ENCODE peak calls at places on chromosome 1, in four cellular contexts. One of them, this sample, is unnamed.
A peak's percentile ranks its signal among the peaks of the same experiment; 100 is the strongest.

GRCh38 chr1:30761312-30762151 is 4.0 kb upstream of the LAPTM5 start:
- DNase-seq in thoracic aorta: no peak
- DNase-seq in A549: no peak
- DNase-seq in BJ: no peak
- DNase-seq in this sample: no peak

GRCh38 chr1:28145728-28146127 is 30.8 kb downstream of the PTAFR start:
- DNase-seq in thoracic aorta: no peak
- DNase-seq in BJ: no peak
- DNase-seq in A549: no peak
- DNase-seq in this sample: no peak

GRCh38 chr1:62294211-62294610 is 25.0 kb downstream of the KANK4 start:
- DNase-seq in thoracic aorta: no peak
- DNase-seq in BJ: no peak
- DNase-seq in A549: peak; percentile 22
- DNase-seq in this sample: no peak

GRCh38 chr1:62425041-62425440 is 11.8 kb upstream of the USP1 start:
- DNase-seq in BJ: no peak
- DNase-seq in A549: no peak
- DNase-seq in thoracic aorta: no peak
- DNase-seq in this sample: no peak

GRCh38 chr1:169105434-169106094 is 926 bp upstream of the ATP1B1 start:
- DNase-seq in BJ: no peak
- DNase-seq in A549: peak; percentile 85
- DNase-seq in thoracic aorta: no peak
- DNase-seq in this sample: no peak

GRCh38 chr1:25952851-25953401 is 44.9 kb downstream of the PAFAH2 start:
- DNase-seq in BJ: no peak
- DNase-seq in thoracic aorta: no peak
- DNase-seq in A549: no peak
- DNase-seq in this sample: no peak

GRCh38 chr1:172680733-172681275 is 21.9 kb downstream of the FASLG start:
- DNase-seq in thoracic aorta: no peak
- DNase-seq in A549: no peak
- DNase-seq in BJ: no peak
- DNase-seq in this sample: no peak

GRCh38 chr1:180270767-180271639 is 40.9 kb downstream of the LHX4 start:
- DNase-seq in thoracic aorta: no peak
- DNase-seq in A549: no peak
- DNase-seq in BJ: no peak
- DNase-seq in this sample: no peak

GRCh38 chr1:12634696-12635202 is 9.1 kb upstream of the AADACL4 start:
- DNase-seq in thoracic aorta: no peak
- DNase-seq in BJ: no peak
- DNase-seq in A549: no peak
- DNase-seq in this sample: no peak

GRCh38 chr1:180157576-180158057 is 2.9 kb downstream of the QSOX1 start:
- DNase-seq in BJ: no peak
- DNase-seq in thoracic aorta: no peak
- DNase-seq in A549: no peak
- DNase-seq in this sample: no peak

GRCh38 chr1:38611661-38612211 is 247.8 kb downstream of the RRAGC start:
- DNase-seq in thoracic aorta: no peak
- DNase-seq in A549: no peak
- DNase-seq in BJ: no peak
- DNase-seq in this sample: no peak

GRCh38 chr1:180228648-180229482 is 1.2 kb upstream of the LHX4 start:
- DNase-seq in A549: peak; percentile 37
- DNase-seq in thoracic aorta: no peak
- DNase-seq in BJ: no peak
- DNase-seq in this sample: no peak

GRCh38 chr1:63772201-63772600 is 1.6 kb upstream of the ROR1 start:
- DNase-seq in A549: no peak
- DNase-seq in thoracic aorta: no peak
- DNase-seq in BJ: no peak
- DNase-seq in this sample: no peak

GRCh38 chr1:159250817-159251216 is 46.1 kb downstream of the ACKR1 start:
- DNase-seq in A549: peak; percentile 9
- DNase-seq in thoracic aorta: no peak
- DNase-seq in BJ: no peak
- DNase-seq in this sample: no peak

GRCh38 chr1:172885411-172885810 is 165.3 kb downstream of the TNFSF18 start:
- DNase-seq in thoracic aorta: no peak
- DNase-seq in BJ: no peak
- DNase-seq in A549: no peak
- DNase-seq in this sample: no peak

GRCh38 chr1:226666714-226667113 is 72.4 kb downstream of the ITPKB start:
- DNase-seq in thoracic aorta: no peak
- DNase-seq in BJ: no peak
- DNase-seq in A549: no peak
- DNase-seq in this sample: no peak

GRCh38 chr1:115655307-115655664 is 13.5 kb downstream of the VANGL1 start:
- DNase-seq in BJ: no peak
- DNase-seq in thoracic aorta: no peak
- DNase-seq in A549: no peak
- DNase-seq in this sample: no peak

GRCh38 chr1:59595774-59596173 is 219.0 kb upstream of the HOOK1 start:
- DNase-seq in BJ: peak; percentile 73
- DNase-seq in A549: no peak
- DNase-seq in thoracic aorta: no peak
- DNase-seq in this sample: peak; percentile 52

GRCh38 chr1:176692988-176693696 is 230.2 kb downstream of the PAPPA2 start:
- DNase-seq in A549: no peak
- DNase-seq in thoracic aorta: no peak
- DNase-seq in BJ: no peak
- DNase-seq in this sample: no peak

GRCh38 chr1:10690484-10690883 is 106.0 kb downstream of the CASZ1 start:
- DNase-seq in A549: no peak
- DNase-seq in thoracic aorta: no peak
- DNase-seq in BJ: no peak
- DNase-seq in this sample: no peak

GRCh38 chr1:4585216-4585615 is 69.2 kb upstream of the AJAP1 start:
- DNase-seq in thoracic aorta: no peak
- DNase-seq in BJ: no peak
- DNase-seq in A549: peak; percentile 4
- DNase-seq in this sample: no peak

GRCh38 chr1:17545354-17545753 is 5.9 kb downstream of the ARHGEF10L start:
- DNase-seq in thoracic aorta: no peak
- DNase-seq in A549: peak; percentile 47
- DNase-seq in BJ: peak; percentile 31
- DNase-seq in this sample: no peak

GRCh38 chr1:29698033-29698432 is 461.7 kb downstream of the PTPRU start:
- DNase-seq in thoracic aorta: no peak
- DNase-seq in A549: peak; percentile 36
- DNase-seq in BJ: no peak
- DNase-seq in this sample: peak; percentile 49

GRCh38 chr1:119372493-119373086 is 4.0 kb downstream of the HAO2 start:
- DNase-seq in A549: peak; percentile 51
- DNase-seq in BJ: no peak
- DNase-seq in thoracic aorta: no peak
- DNase-seq in this sample: no peak

GRCh38 chr1:6580588-6581270 is 935 bp downstream of the ZBTB48 start:
- DNase-seq in BJ: no peak
- DNase-seq in thoracic aorta: no peak
- DNase-seq in A549: no peak
- DNase-seq in this sample: no peak

GRCh38 chr1:8202182-8202905 is 115.6 kb upstream of the SLC45A1 start:
- DNase-seq in BJ: peak; percentile 45
- DNase-seq in A549: peak; percentile 90
- DNase-seq in thoracic aorta: peak; percentile 59
- DNase-seq in this sample: no peak

GRCh38 chr1:225603538-225604354 is 49.2 kb downstream of the ENAH start:
- DNase-seq in A549: peak; percentile 37
- DNase-seq in BJ: no peak
- DNase-seq in thoracic aorta: no peak
- DNase-seq in this sample: peak; percentile 12

GRCh38 chr1:16204634-16205332 is 7.7 kb downstream of the ARHGEF19 start:
- DNase-seq in thoracic aorta: no peak
- DNase-seq in BJ: no peak
- DNase-seq in A549: peak; percentile 21
- DNase-seq in this sample: no peak

DNA sequence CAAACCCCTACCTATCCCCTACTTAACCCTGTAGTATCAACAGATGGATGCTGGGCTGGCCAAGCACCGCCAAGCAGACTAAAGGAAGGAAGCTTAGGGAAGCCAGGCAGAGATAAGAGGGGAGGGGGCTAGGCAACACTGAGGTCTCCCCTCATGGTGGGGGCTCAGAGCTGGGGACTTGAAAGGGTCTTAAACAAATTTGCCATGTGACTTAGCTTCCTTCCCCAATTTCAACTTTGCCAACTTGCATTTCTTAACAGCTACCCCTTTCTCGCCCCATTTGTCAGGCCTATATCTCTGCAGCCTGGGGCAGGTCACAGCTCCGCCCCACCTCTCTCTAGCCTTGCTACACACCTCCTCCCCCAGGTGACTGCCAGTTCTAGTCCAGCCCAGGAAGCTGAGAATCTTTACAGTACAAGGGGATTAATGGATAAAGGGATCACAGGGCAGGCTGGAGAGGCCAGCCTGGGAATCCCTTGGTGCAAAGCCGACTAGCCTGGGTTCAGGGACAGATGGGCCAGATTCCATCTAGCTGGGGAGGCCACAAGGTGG is 3.4 kb downstream of the KIF21B start:
- DNase-seq in BJ: no peak
- DNase-seq in thoracic aorta: no peak
- DNase-seq in A549: no peak
- DNase-seq in this sample: no peak
- H3K4me3 ChIP-seq in BJ: no peak overlapping the region
- H3K4me3 ChIP-seq in thoracic aorta: no peak overlapping the region
- H3K4me3 ChIP-seq in A549: no peak overlapping the region
- H3K4me3 ChIP-seq in this sample: no peak overlapping the region

GRCh38 chr1:47331875-47332274 is 1.7 kb upstream of the CMPK1 start:
- DNase-seq in BJ: no peak
- DNase-seq in thoracic aorta: no peak
- DNase-seq in A549: no peak
- DNase-seq in this sample: no peak

GRCh38 chr1:47334765-47335435 is 1.3 kb downstream of the CMPK1 start:
- DNase-seq in BJ: no peak
- DNase-seq in thoracic aorta: no peak
- DNase-seq in A549: no peak
- DNase-seq in this sample: no peak

GRCh38 chr1:47332779-47333577 is 612 bp upstream of the CMPK1 start:
- DNase-seq in thoracic aorta: no peak
- DNase-seq in BJ: no peak
- DNase-seq in A549: no peak
- DNase-seq in this sample: no peak

GRCh38 chr1:47333578-47333921 is at the start of gene CMPK1:
- DNase-seq in BJ: peak; percentile 47
- DNase-seq in A549: peak; percentile 82
- DNase-seq in thoracic aorta: peak; percentile 36
- DNase-seq in this sample: peak; percentile 72

GRCh38 chr1:47333922-47334764 is 553 bp downstream of the CMPK1 start:
- DNase-seq in A549: peak; percentile 80
- DNase-seq in BJ: no peak
- DNase-seq in thoracic aorta: peak; percentile 31
- DNase-seq in this sample: no peak
- TF ChIP-seq CTCF in A549: peak; percentile 35
- TF ChIP-seq CTCF in BJ: peak; percentile 37
- TF ChIP-seq CTCF in thoracic aorta: no peak
- TF ChIP-seq CTCF in this sample: no peak

GRCh38 chr1:85144351-85144750 is 56.5 kb downstream of the SYDE2 start:
- DNase-seq in thoracic aorta: no peak
- DNase-seq in BJ: no peak
- DNase-seq in A549: no peak
- DNase-seq in this sample: no peak
- H3K4me3 ChIP-seq in thoracic aorta: no peak overlapping the region
- H3K4me3 ChIP-seq in BJ: no peak overlapping the region
- H3K4me3 ChIP-seq in A549: no peak overlapping the region
- H3K4me3 ChIP-seq in this sample: no peak overlapping the region

DNA sequence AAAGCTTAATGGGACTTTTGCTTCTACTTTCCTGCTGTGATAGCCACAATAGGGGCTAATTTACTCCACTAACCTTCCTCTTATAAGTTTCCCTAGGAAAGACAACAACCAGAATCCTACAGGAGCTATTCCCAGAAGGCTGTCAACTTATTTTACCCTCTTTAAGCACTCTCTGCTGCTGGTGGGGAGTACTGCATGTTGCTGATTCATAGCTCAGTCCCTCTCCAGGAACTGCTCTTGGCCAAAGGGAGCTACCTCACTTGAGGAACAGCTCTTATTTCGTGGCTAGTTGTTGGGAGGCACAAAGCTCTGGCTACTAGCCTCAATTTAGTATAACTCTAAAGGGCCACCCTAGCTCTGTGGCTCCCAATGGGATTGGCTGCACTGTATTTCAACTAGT is 37.2 kb downstream of the ADSS2 start:
- DNase-seq in BJ: no peak
- DNase-seq in A549: peak; percentile 28
- DNase-seq in thoracic aorta: no peak
- DNase-seq in this sample: peak; percentile 25
- TF ChIP-seq CTCF in BJ: peak; percentile 19
- TF ChIP-seq CTCF in A549: no peak
- TF ChIP-seq CTCF in thoracic aorta: no peak
- TF ChIP-seq CTCF in this sample: peak; percentile 14

DNA sequence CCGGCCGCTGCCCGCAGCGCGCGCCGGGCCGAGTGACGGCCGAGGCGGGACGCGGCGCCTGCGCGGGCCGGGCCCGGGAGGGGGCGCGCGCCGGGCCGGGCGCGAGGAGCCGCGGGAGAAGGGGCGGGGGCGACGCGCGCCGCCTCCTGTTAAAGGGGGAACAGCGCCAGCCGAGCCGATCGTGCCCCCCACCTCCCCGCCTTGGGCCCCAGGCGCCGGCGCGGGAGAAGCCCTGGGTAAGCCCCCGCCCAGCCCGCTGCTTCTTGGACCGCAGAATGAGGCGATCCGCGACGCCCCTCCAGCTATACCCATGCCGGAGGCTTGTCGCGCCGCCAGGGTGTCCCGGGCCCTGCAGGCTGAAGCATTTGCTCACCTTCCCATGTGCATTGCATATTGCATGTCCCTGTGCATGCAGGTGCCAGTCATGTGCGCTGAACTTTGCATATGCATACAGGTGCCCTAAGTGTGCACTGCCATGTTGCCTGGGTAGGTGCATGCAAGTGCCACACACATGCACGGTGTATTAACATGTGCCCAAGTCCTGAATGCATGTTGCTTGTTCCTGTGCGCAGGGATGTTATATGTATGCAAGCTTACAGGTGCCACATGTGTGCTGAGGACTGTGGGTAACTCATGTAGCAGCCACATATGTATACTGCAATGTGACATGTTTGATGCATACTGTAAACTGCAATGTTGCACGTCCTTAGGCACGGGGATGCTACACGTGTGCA is at the start of gene ADGRB2:
- DNase-seq in A549: peak; percentile 35
- DNase-seq in BJ: no peak
- DNase-seq in thoracic aorta: no peak
- DNase-seq in this sample: no peak
- H3K4me3 ChIP-seq in A549: peak within 1 kb of the TSS; percentile 67
- H3K4me3 ChIP-seq in BJ: peak within 1 kb of the TSS; percentile 57
- H3K4me3 ChIP-seq in thoracic aorta: peak within 1 kb of the TSS; percentile 78
- H3K4me3 ChIP-seq in this sample: peak within 1 kb of the TSS; percentile 55

GRCh38 chr1:1599919-1600860 is at the start of gene FNDC10:
- DNase-seq in BJ: no peak
- DNase-seq in A549: no peak
- DNase-seq in thoracic aorta: no peak
- DNase-seq in this sample: no peak
- TF ChIP-seq CTCF in BJ: no peak
- TF ChIP-seq CTCF in A549: no peak
- TF ChIP-seq CTCF in thoracic aorta: no peak
- TF ChIP-seq CTCF in this sample: no peak

This sample was measured in HFF-Myc.